ENCODE peak calls at places on chromosome 18, in ten cellular contexts. H, K, O, S, Y, X, W, T, A and P are unnamed samples.

GRCh38 chr18:57794951-57795728 is 8.0 kb downstream of the ATP8B1 start:
- DNase-seq in H (no peak), K (no peak), O (no peak), S (no peak), Y (no peak), X (no peak), W (no peak), T (no peak), A (no peak), P (no peak)

GRCh38 chr18:41266616-41267015 is 688.4 kb upstream of the PIK3C3 start:
- DNase-seq in H (no peak), K (no peak), O (no peak), S (no peak), Y (peak), X (peak), W (no peak), T (no peak), A (no peak), P (no peak)

GRCh38 chr18:58307441-58307840 is 263.4 kb downstream of the NEDD4L start:
- DNase-seq in H (no peak), K (no peak), O (no peak), S (peak), Y (peak), X (no peak), W (no peak), T (no peak), A (no peak), P (no peak)

GRCh38 chr18:46622999-46623398 is 34.0 kb downstream of the LOXHD1 start:
- DNase-seq in H (no peak), K (no peak), O (no peak), S (peak), Y (peak), X (peak), W (no peak), T (no peak), A (peak), P (peak)

GRCh38 chr18:68778280-68778875 is 19.5 kb upstream of the CCDC102B start:
- DNase-seq in H (no peak), K (no peak), O (no peak), S (no peak), Y (no peak), X (no peak), W (no peak), T (no peak), A (no peak), P (no peak)

GRCh38 chr18:7876354-7876753 is 309.2 kb downstream of the PTPRM start:
- DNase-seq in H (no peak), K (no peak), O (no peak), S (no peak), Y (no peak), X (no peak), W (no peak), T (no peak), A (no peak), P (no peak)

GRCh38 chr18:10032331-10032979 is 118.6 kb downstream of the VAPA start:
- DNase-seq in H (no peak), K (peak), O (no peak), S (no peak), Y (no peak), X (no peak), W (no peak), T (peak), A (no peak), P (no peak)

GRCh38 chr18:24112874-24113615 is 25.8 kb upstream of the CABYR start:
- DNase-seq in H (peak), K (no peak), O (no peak), S (no peak), Y (peak), X (no peak), W (no peak), T (peak), A (no peak), P (no peak)

GRCh38 chr18:45517181-45517741 is 98.0 kb upstream of the SLC14A2 start:
- DNase-seq in H (no peak), K (peak), O (no peak), S (peak), Y (peak), X (peak), W (no peak), T (no peak), A (no peak), P (no peak)

GRCh38 chr18:5414546-5414945 is 119.0 kb upstream of the ZBTB14 start:
- DNase-seq in H (no peak), K (peak), O (no peak), S (no peak), Y (no peak), X (no peak), W (no peak), T (no peak), A (no peak), P (no peak)

GRCh38 chr18:45777393-45777792 is 48.1 kb upstream of the SIGLEC15 start:
- DNase-seq in H (no peak), K (no peak), O (no peak), S (peak), Y (peak), X (peak), W (no peak), T (no peak), A (no peak), P (no peak)

GRCh38 chr18:2173464-2173863 is 397.8 kb downstream of the METTL4 start:
- DNase-seq in H (no peak), K (no peak), O (no peak), S (peak), Y (peak), X (peak), W (peak), T (no peak), A (no peak), P (no peak)

GRCh38 chr18:45619062-45619825 is 4.0 kb downstream of the SLC14A2 start:
- DNase-seq in H (no peak), K (no peak), O (no peak), S (peak), Y (peak), X (peak), W (no peak), T (no peak), A (no peak), P (no peak)

GRCh38 chr18:67509711-67510110 is 6.8 kb downstream of the DSEL start:
- DNase-seq in H (no peak), K (no peak), O (no peak), S (peak), Y (peak), X (peak), W (no peak), T (no peak), A (no peak), P (no peak)

GRCh38 chr18:5890261-5890605 is 5.1 kb downstream of the TMEM200C start:
- DNase-seq in H (no peak), K (no peak), O (no peak), S (no peak), Y (no peak), X (no peak), W (no peak), T (peak), A (peak), P (no peak)

GRCh38 chr18:62721837-62722795 is 6.8 kb downstream of the PHLPP1 start:
- DNase-seq in H (no peak), K (no peak), O (no peak), S (no peak), Y (no peak), X (peak), W (no peak), T (no peak), A (no peak), P (no peak)

GRCh38 chr18:77000527-77000926 is 132.1 kb downstream of the MBP start:
- DNase-seq in H (no peak), K (peak), O (no peak), S (peak), Y (peak), X (peak), W (no peak), T (peak), A (peak), P (no peak)

GRCh38 chr18:76353046-76353445 is 142.0 kb downstream of the ZNF516 start:
- DNase-seq in H (no peak), K (no peak), O (no peak), S (no peak), Y (no peak), X (no peak), W (no peak), T (no peak), A (no peak), P (no peak)

GRCh38 chr18:36451454-36452251 is 154.1 kb downstream of the FHOD3 start:
- DNase-seq in H (no peak), K (no peak), O (no peak), S (no peak), Y (peak), X (no peak), W (no peak), T (no peak), A (no peak), P (no peak)

GRCh38 chr18:75865639-75866038 is 438.1 kb upstream of the SMIM21 start:
- DNase-seq in H (no peak), K (no peak), O (no peak), S (no peak), Y (no peak), X (no peak), W (no peak), T (no peak), A (no peak), P (no peak)

GRCh38 chr18:75210274-75211001 is at the start of gene TSHZ1:
- DNase-seq in H (peak), K (peak), O (peak), S (peak), Y (peak), X (peak), W (peak), T (no peak), A (peak), P (peak)

GRCh38 chr18:30280861-30281470 is 761.6 kb downstream of the DSC3 start:
- DNase-seq in H (peak), K (peak), O (no peak), S (peak), Y (peak), X (peak), W (peak), T (no peak), A (peak), P (peak)

GRCh38 chr18:11322716-11323115 is 173.3 kb upstream of the PIEZO2 start:
- DNase-seq in H (no peak), K (no peak), O (no peak), S (no peak), Y (no peak), X (no peak), W (no peak), T (no peak), A (no peak), P (no peak)

GRCh38 chr18:23951206-23951605 is 63.3 kb upstream of the TTC39C start:
- DNase-seq in H (no peak), K (no peak), O (no peak), S (no peak), Y (no peak), X (no peak), W (no peak), T (no peak), A (no peak), P (no peak)

GRCh38 chr18:10414293-10414842 is 40.1 kb upstream of the APCDD1 start:
- DNase-seq in H (no peak), K (no peak), O (no peak), S (no peak), Y (no peak), X (no peak), W (no peak), T (no peak), A (no peak), P (no peak)

GRCh38 chr18:9535430-9535972 is 60.2 kb downstream of the RALBP1 start:
- DNase-seq in H (no peak), K (peak), O (no peak), S (peak), Y (peak), X (peak), W (no peak), T (no peak), A (no peak), P (no peak)

GRCh38 chr18:70271742-70272141 is 17.1 kb upstream of the SOCS6 start:
- DNase-seq in H (no peak), K (no peak), O (no peak), S (no peak), Y (no peak), X (no peak), W (no peak), T (no peak), A (no peak), P (no peak)

GRCh38 chr18:2515408-2515807 is 55.9 kb downstream of the METTL4 start:
- DNase-seq in H (peak), K (no peak), O (no peak), S (peak), Y (peak), X (peak), W (no peak), T (no peak), A (no peak), P (no peak)

GRCh38 chr18:55405655-55406373 is 182.2 kb downstream of the TCF4 start:
- DNase-seq in H (peak), K (no peak), O (no peak), S (peak), Y (peak), X (peak), W (no peak), T (peak), A (no peak), P (no peak)

GRCh38 chr18:62566199-62566598 is 43.4 kb downstream of the ZCCHC2 start:
- DNase-seq in H (no peak), K (no peak), O (no peak), S (peak), Y (no peak), X (peak), W (no peak), T (peak), A (no peak), P (peak)

GRCh38 chr18:54224379-54225014 is at the start of gene MBD2:
- DNase-seq in H (peak), K (peak), O (peak), S (peak), Y (peak), X (peak), W (peak), T (peak), A (peak), P (peak)

GRCh38 chr18:47908523-47909039 is 21.9 kb downstream of the SMAD2 start:
- DNase-seq in H (no peak), K (no peak), O (no peak), S (no peak), Y (no peak), X (no peak), W (no peak), T (no peak), A (no peak), P (no peak)
- H3K4me3 ChIP-seq in H (no peak), K (no peak), O (no peak), S (no peak), Y (no peak), X (no peak), W (no peak), T (no peak), A (no peak), P (no peak)

GRCh38 chr18:79458131-79458838 is 62.6 kb downstream of the NFATC1 start:
- DNase-seq in H (peak), K (peak), O (no peak), S (peak), Y (peak), X (peak), W (no peak), T (peak), A (no peak), P (no peak)

GRCh38 chr18:79458917-79459803 is 63.4 kb downstream of the NFATC1 start:
- DNase-seq in H (no peak), K (no peak), O (no peak), S (no peak), Y (no peak), X (no peak), W (no peak), T (no peak), A (no peak), P (no peak)

GRCh38 chr18:79459946-79460345 is 64.2 kb downstream of the NFATC1 start:
- DNase-seq in H (no peak), K (no peak), O (no peak), S (no peak), Y (no peak), X (peak), W (no peak), T (no peak), A (no peak), P (no peak)

GRCh38 chr18:79461627-79462026 is 65.9 kb downstream of the NFATC1 start:
- DNase-seq in H (no peak), K (no peak), O (no peak), S (no peak), Y (no peak), X (no peak), W (no peak), T (no peak), A (no peak), P (no peak)

GRCh38 chr18:79460445-79461300 is 64.9 kb downstream of the NFATC1 start:
- DNase-seq in H (no peak), K (no peak), O (no peak), S (peak), Y (no peak), X (no peak), W (no peak), T (no peak), A (no peak), P (no peak)
- H3K4me3 ChIP-seq in H (no peak), K (no peak), O (no peak), S (no peak), Y (no peak), X (no peak), W (no peak), T (no peak), A (no peak), P (no peak)

GRCh38 chr18:21742323-21742687 is 1.7 kb downstream of the MIB1 start:
- DNase-seq in H (no peak), K (no peak), O (no peak), S (no peak), Y (peak), X (no peak), W (no peak), T (no peak), A (no peak), P (no peak)

GRCh38 chr18:21740724-21741510 is at the start of gene MIB1:
- DNase-seq in H (peak), K (peak), O (peak), S (no peak), Y (no peak), X (no peak), W (peak), T (peak), A (no peak), P (no peak)

GRCh38 chr18:21740474-21740723 is 193 bp upstream of the MIB1 start:
- DNase-seq in H (no peak), K (no peak), O (no peak), S (peak), Y (peak), X (peak), W (peak), T (peak), A (peak), P (peak)

GRCh38 chr18:21741511-21742322 is 1.1 kb downstream of the MIB1 start:
- DNase-seq in H (no peak), K (peak), O (peak), S (peak), Y (peak), X (no peak), W (no peak), T (peak), A (peak), P (no peak)

DNA sequence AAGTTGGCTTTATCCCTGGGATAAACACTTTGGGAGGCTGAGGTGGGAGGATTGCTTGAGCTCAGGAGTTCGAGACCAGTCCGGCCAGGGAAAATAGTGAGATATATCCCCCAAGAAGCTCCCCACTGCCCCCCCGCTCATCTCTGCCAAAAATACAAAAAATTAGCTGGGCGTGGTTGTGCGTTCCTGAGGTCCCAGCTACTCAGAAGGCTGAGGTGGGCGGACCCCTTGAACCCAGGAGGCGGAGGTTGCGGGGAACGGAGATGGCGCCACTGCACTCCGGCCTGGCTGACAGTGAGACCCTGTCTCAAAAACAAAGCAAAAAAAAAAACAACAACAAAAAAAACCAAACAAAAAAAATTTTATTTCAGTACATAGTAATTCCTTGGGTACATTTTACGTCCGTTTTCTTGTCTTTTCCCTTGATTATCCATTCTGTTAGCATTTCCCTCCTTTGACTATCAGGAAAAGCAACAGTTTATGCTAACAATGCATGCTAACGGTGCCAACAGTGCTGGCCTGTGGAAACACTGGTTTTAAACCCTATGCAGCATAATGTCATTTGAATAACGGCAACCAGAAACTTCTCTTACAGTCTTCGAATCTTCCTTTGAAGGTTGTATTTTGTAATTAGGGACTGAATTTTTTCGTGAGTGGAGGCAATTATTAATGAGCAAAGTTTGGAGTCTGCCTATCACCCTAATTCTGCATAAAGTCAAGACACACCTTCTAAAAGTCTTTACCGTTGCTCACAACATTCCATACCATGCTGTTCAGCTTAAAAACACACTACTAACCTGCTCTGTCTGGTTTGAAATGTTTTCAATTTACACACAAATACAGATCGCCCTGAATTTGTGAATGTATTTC is 753 bp upstream of the MIB1 start:
- DNase-seq in H (no peak), K (no peak), O (no peak), S (no peak), Y (no peak), X (peak), W (no peak), T (no peak), A (no peak), P (peak)
- H3K4me3 ChIP-seq in H (peak), K (peak), O (peak), S (peak), Y (peak), X (peak), W (peak), T (peak), A (peak), P (peak)

GRCh38 chr18:48031641-48032040 is 101.2 kb upstream of the SMAD2 start:
- DNase-seq in H (no peak), K (no peak), O (no peak), S (no peak), Y (no peak), X (no peak), W (no peak), T (no peak), A (no peak), P (no peak)
- H3K4me3 ChIP-seq in H (no peak), K (no peak), O (no peak), S (no peak), Y (no peak), X (no peak), W (no peak), T (no peak), A (no peak), P (no peak)

GRCh38 chr18:31574359-31574758 is 17.3 kb upstream of the TTR start:
- DNase-seq in H (no peak), K (no peak), O (no peak), S (no peak), Y (no peak), X (no peak), W (no peak), T (no peak), A (no peak), P (no peak)

GRCh38 chr18:31578126-31578525 is 13.6 kb upstream of the TTR start:
- DNase-seq in H (no peak), K (no peak), O (no peak), S (no peak), Y (no peak), X (no peak), W (no peak), T (no peak), A (no peak), P (no peak)

GRCh38 chr18:31577195-31577594 is 14.5 kb upstream of the TTR start:
- DNase-seq in H (no peak), K (no peak), O (no peak), S (no peak), Y (no peak), X (no peak), W (no peak), T (no peak), A (no peak), P (no peak)

GRCh38 chr18:31576670-31577069 is 15.0 kb upstream of the TTR start:
- DNase-seq in H (no peak), K (no peak), O (no peak), S (no peak), Y (no peak), X (no peak), W (no peak), T (no peak), A (no peak), P (peak)

GRCh38 chr18:31575515-31576246 is 16.0 kb upstream of the TTR start:
- DNase-seq in H (no peak), K (no peak), O (no peak), S (no peak), Y (no peak), X (no peak), W (no peak), T (no peak), A (no peak), P (no peak)
- H3K4me3 ChIP-seq in H (no peak), K (no peak), O (no peak), S (no peak), Y (no peak), X (no peak), W (no peak), T (peak), A (no peak), P (no peak)

GRCh38 chr18:60372141-60372540 is 434 bp downstream of the MC4R start:
- DNase-seq in H (no peak), K (peak), O (no peak), S (no peak), Y (peak), X (no peak), W (no peak), T (no peak), A (no peak), P (no peak)

GRCh38 chr18:60377778-60378469 is 5.3 kb upstream of the MC4R start:
- DNase-seq in H (no peak), K (no peak), O (no peak), S (peak), Y (peak), X (no peak), W (no peak), T (no peak), A (no peak), P (no peak)

DNA sequence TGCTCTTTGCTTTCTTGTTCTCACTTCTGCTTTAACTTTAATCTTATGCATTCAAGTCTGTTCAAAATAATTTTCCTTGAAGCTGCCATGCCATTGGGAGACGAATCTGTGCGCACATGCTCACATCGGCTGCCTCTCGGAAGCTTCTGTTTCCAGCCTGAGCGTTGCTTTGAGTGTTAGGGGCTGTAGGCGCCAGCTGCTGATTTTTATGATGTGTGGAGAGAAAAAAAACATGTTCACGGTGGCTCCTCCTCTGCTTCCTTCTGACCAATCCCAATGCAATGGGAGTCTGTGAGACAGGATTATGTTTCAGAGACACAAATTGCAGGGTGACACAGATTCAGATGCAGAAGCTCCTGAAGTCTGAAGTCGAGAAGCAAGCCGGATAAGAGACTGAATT is at the start of gene MC4R:
- DNase-seq in H (peak), K (peak), O (no peak), S (peak), Y (peak), X (peak), W (no peak), T (no peak), A (no peak), P (peak)
- H3K4me3 ChIP-seq in H (peak), K (no peak), O (no peak), S (peak), Y (peak), X (peak), W (no peak), T (no peak), A (no peak), P (no peak)

GRCh38 chr18:50961974-50962373 is 5.9 kb upstream of the ELAC1 start:
- DNase-seq in H (no peak), K (no peak), O (no peak), S (no peak), Y (no peak), X (no peak), W (no peak), T (no peak), A (no peak), P (no peak)
- H3K4me3 ChIP-seq in H (no peak), K (no peak), O (no peak), S (no peak), Y (no peak), X (no peak), W (no peak), T (no peak), A (no peak), P (no peak)